ENCODE peak calls at places on chromosome 5, in five cellular contexts. H, I, S, D and V are unnamed samples.

GRCh38 chr5:160039810-160040470 is 31.0 kb downstream of the TTC1 start:
- DNase-seq in H (no peak), I (no peak), S (no peak), D (no peak), V (no peak)

GRCh38 chr5:139862313-139862712 is 66.7 kb downstream of the PSD2 start:
- DNase-seq in H (no peak), I (peak; percentile 39), S (peak; percentile 22), D (no peak), V (peak; percentile 67)

GRCh38 chr5:57650360-57651069 is 167.9 kb upstream of the ACTBL2 start:
- DNase-seq in H (no peak), I (peak; percentile 74), S (no peak), D (no peak), V (no peak)

GRCh38 chr5:107812570-107813141 is 141.9 kb upstream of the EFNA5 start:
- DNase-seq in H (no peak), I (no peak), S (no peak), D (peak; percentile 33), V (no peak)

GRCh38 chr5:58156977-58157701 is 302.7 kb downstream of the PLK2 start:
- DNase-seq in H (no peak), I (peak; percentile 23), S (no peak), D (no peak), V (no peak)

GRCh38 chr5:55533806-55534435 is 843 bp downstream of the PLPP1 start:
- DNase-seq in H (no peak), I (peak; percentile 24), S (no peak), D (no peak), V (peak; percentile 73)

GRCh38 chr5:27026791-27027190 is 11.6 kb downstream of the CDH9 start:
- DNase-seq in H (no peak), I (no peak), S (no peak), D (no peak), V (no peak)

GRCh38 chr5:151153766-151154272 is 3.8 kb downstream of the ANXA6 start:
- DNase-seq in H (no peak), I (no peak), S (no peak), D (no peak), V (no peak)

GRCh38 chr5:134647750-134648424 is 698 bp upstream of the SEC24A start:
- DNase-seq in H (no peak), I (peak; percentile 76), S (peak; percentile 10), D (no peak), V (no peak)

GRCh38 chr5:172678902-172679301 is 37.8 kb downstream of the NEURL1B start:
- DNase-seq in H (peak; percentile 36), I (no peak), S (peak; percentile 92), D (peak; percentile 90), V (no peak)

GRCh38 chr5:110343616-110344015 is 382.9 kb downstream of the TMEM232 start:
- DNase-seq in H (no peak), I (no peak), S (no peak), D (no peak), V (no peak)

GRCh38 chr5:5278815-5279381 is 138.8 kb downstream of the ADAMTS16 start:
- DNase-seq in H (no peak), I (no peak), S (no peak), D (no peak), V (no peak)
- H3K27ac ChIP-seq in H (no peak overlapping the region), I (no peak overlapping the region), S (no peak overlapping the region), D (no peak overlapping the region), V (no peak overlapping the region)

GRCh38 chr5:132838516-132839282 is 8.3 kb upstream of the SHROOM1 start:
- DNase-seq in H (no peak), I (no peak), S (no peak), D (no peak), V (no peak)
- H3K27ac ChIP-seq in H (no peak overlapping the region), I (no peak overlapping the region), S (no peak overlapping the region), D (no peak overlapping the region), V (no peak overlapping the region)

DNA sequence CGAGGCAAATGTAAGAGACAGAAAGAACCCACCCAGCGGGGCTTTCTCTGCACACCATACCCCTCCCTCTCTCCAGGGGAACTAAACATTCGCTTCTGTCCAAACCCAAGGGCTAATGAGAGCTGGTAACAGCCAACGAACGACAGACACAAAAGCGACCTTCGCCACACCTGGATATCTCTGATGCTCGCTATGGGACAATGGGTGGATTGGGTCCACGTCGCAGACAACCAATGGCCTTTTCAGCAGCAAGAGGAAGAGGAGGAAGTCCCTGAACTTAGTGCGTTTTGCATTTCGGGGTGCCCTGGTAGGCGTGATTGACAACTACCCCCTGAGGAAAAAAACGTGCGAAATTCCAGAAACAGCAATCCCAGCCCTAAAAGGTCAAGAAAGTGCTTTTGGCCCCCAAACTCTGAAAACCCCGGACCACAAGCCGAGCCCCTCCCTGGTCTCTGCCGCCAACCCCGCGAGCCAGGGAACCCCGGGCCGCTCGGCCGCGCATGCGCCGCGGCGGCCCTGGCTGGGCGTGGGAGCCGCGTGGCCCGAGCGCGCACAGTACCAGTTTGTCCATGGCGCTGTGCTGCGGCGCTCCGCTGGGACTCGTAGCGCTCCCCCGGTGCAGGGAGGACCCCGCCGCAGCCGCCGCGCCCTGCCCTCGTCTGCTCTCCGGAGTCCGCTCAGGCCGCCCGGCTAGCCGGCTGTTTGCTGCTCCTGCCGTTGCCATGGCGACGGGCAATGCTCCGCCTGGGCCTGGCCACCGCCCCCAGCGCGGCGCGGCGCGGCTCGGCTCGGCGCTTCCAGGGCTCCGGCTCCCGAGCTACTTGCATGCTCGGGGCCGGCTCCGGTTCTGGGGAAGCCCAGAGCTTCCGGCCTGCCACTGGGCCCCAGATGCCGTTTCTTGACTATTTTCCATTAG is 66.9 kb upstream of the DNAH5 start:
- DNase-seq in H (peak; percentile 93), I (peak; percentile 90), S (peak; percentile 98), D (peak; percentile 87), V (peak; percentile 90)
- H3K27ac ChIP-seq in H (peak overlapping the region; percentile 69), I (peak overlapping the region; percentile 87), S (no peak overlapping the region), D (no peak overlapping the region), V (peak overlapping the region; percentile 13)

GRCh38 chr5:125179617-125180016 is 433.2 kb upstream of the ZNF608 start:
- DNase-seq in H (no peak), I (no peak), S (no peak), D (no peak), V (no peak)
- H3K27ac ChIP-seq in H (no peak overlapping the region), I (no peak overlapping the region), S (no peak overlapping the region), D (no peak overlapping the region), V (no peak overlapping the region)

GRCh38 chr5:157219491-157220271 is 39.0 kb downstream of the ITK start:
- DNase-seq in H (no peak), I (no peak), S (no peak), D (no peak), V (no peak)
- H3K27ac ChIP-seq in H (peak overlapping the region; percentile 27), I (no peak overlapping the region), S (no peak overlapping the region), D (no peak overlapping the region), V (no peak overlapping the region)

DNA sequence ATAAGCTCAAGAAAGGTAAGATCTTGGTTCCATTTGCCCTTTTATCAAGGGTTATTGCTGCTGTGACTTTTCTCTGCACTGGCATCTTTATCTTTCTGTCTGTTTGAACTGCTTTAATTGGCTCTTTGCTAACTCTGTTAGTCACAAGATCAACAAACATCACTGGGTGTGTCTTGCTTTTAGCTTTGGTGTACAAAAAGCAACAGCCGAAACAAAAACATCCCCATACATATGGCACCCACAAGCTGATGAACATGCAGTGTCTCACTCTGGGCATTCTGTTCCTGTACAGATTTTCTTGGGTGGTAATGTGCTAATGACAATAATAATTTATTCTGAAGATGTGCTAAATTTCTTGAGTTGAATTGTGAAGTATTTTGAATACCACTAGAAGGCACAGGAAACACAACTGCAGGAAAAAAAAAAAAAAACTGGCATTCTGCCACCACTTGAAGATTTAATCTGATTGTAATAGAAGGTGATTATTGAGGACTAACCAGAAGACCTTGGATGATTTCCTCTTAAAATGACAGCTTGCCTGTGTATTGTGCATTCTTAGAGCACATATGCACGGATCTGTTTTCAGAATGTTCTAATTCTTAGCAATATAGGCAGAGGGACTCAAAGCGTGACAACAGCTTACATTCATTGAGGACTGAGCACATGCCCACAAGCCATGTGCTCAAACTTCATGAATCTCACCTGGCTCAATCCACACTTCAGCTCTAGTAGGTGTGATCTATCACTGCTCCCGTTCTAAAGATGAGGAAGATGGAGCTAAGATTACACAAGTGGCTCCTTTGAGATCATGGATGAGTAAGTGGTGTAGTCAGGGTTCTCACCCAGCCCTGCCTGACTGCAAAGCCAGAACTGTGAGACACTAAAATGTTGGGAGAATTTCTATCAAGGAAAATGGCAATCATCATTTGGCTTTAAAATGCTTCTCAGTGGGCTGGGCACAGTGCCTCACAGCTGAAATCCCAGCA is 96.4 kb downstream of the EBF1 start:
- DNase-seq in H (no peak), I (peak; percentile 16), S (no peak), D (no peak), V (no peak)
- H3K27ac ChIP-seq in H (peak overlapping the region; percentile 48), I (no peak overlapping the region), S (no peak overlapping the region), D (peak overlapping the region; percentile 52), V (no peak overlapping the region)